ENCODE peak calls at places on chromosomes 2 and 18, in seven cellular contexts. Y is K562, J is SK-N-SH, R is HCT116, G is H1, W is GM12878, L is Panc1. V is an unnamed sample.
A peak's percentile ranks its signal among the peaks of the same experiment; 100 is the strongest.

GRCh38 chr2:150911766-150912280 is 349.8 kb downstream of the RBM43 start:
- DNase-seq in G (no peak), R (no peak), L (peak; percentile 20), J (no peak), W (no peak), Y (no peak), V (peak; percentile 24)

GRCh38 chr2:241852116-241852980 is 6.3 kb downstream of the PDCD1 start:
- DNase-seq in Y (no peak), J (peak; percentile 33), G (no peak), W (no peak), R (no peak), L (no peak), V (no peak)

GRCh38 chr2:226715347-226715990 is 84.2 kb downstream of the IRS1 start:
- DNase-seq in J (no peak), R (no peak), W (no peak), G (no peak), L (no peak), Y (no peak), V (no peak)

GRCh38 chr18:5596585-5596984 is 52.8 kb upstream of the EPB41L3 start:
- DNase-seq in J (no peak), G (no peak), W (no peak), Y (no peak), R (no peak), L (no peak), V (no peak)

GRCh38 chr18:49152885-49153284 is 202.1 kb upstream of the SMAD7 start:
- DNase-seq in G (no peak), L (no peak), W (no peak), R (no peak), Y (no peak), J (no peak), V (no peak)

GRCh38 chr18:33201509-33201926 is 239.0 kb downstream of the CCDC178 start:
- DNase-seq in Y (peak; percentile 9), G (peak; percentile 5), W (no peak), R (no peak), J (peak; percentile 16), L (no peak), V (peak; percentile 22)

GRCh38 chr2:172710584-172711024 is 25.0 kb upstream of the RAPGEF4 start:
- DNase-seq in L (no peak), G (no peak), W (no peak), Y (peak; percentile 37), J (peak; percentile 67), R (no peak), V (peak; percentile 25)

GRCh38 chr18:25599443-25599842 is 247.5 kb upstream of the ZNF521 start:
- DNase-seq in W (no peak), L (no peak), J (no peak), Y (no peak), R (no peak), G (no peak), V (no peak)

GRCh38 chr18:23291456-23292205 is 156.3 kb downstream of the CABLES1 start:
- DNase-seq in J (no peak), R (peak; percentile 46), L (no peak), W (no peak), Y (no peak), G (no peak), V (no peak)

GRCh38 chr2:128160616-128161275 is 69.7 kb downstream of the UGGT1 start:
- DNase-seq in L (no peak), R (no peak), Y (no peak), W (no peak), G (no peak), J (no peak), V (no peak)

GRCh38 chr2:161036926-161037325 is 123.3 kb upstream of the TANK start:
- DNase-seq in G (no peak), W (no peak), R (no peak), Y (no peak), L (no peak), J (no peak), V (no peak)

GRCh38 chr2:177989029-177989885 is 83.3 kb downstream of the PDE11A start:
- DNase-seq in G (no peak), Y (no peak), R (no peak), J (no peak), L (no peak), W (no peak), V (no peak)

GRCh38 chr18:10353791-10354190 is 100.6 kb upstream of the APCDD1 start:
- DNase-seq in Y (no peak), W (no peak), L (no peak), J (no peak), R (no peak), G (no peak), V (no peak)

GRCh38 chr2:219902870-219903269 is 275.4 kb downstream of the SLC4A3 start:
- DNase-seq in R (no peak), W (no peak), Y (no peak), L (no peak), G (no peak), J (no peak), V (no peak)

GRCh38 chr2:140600116-140600515 is 1530.7 kb downstream of the LRP1B start:
- DNase-seq in G (no peak), L (no peak), Y (no peak), J (no peak), W (no peak), R (no peak), V (no peak)

GRCh38 chr2:173159794-173160463 is 84.3 kb downstream of the MAP3K20 start:
- DNase-seq in W (no peak), Y (peak; percentile 5), R (peak; percentile 51), J (no peak), G (peak; percentile 10), L (peak; percentile 94), V (peak; percentile 25)

GRCh38 chr2:101622633-101623521 is 74.6 kb upstream of the MAP4K4 start:
- DNase-seq in R (no peak), G (no peak), J (no peak), W (peak; percentile 64), Y (no peak), L (no peak), V (no peak)

GRCh38 chr2:152486048-152486736 is 151.2 kb downstream of the FMNL2 start:
- DNase-seq in Y (no peak), W (no peak), L (no peak), R (no peak), G (no peak), J (no peak), V (peak; percentile 99)

GRCh38 chr2:61855178-61855523 is 1.3 kb upstream of the FAM161A start:
- DNase-seq in L (no peak), J (no peak), Y (no peak), G (peak; percentile 1), R (no peak), W (no peak), V (peak; percentile 45)

GRCh38 chr2:103285354-103285753 is 523.5 kb downstream of the TMEM182 start:
- DNase-seq in G (no peak), L (no peak), J (no peak), R (no peak), Y (no peak), W (no peak), V (no peak)

GRCh38 chr18:389658-390357 is 110.7 kb downstream of the COLEC12 start:
- DNase-seq in G (no peak), L (no peak), R (no peak), W (peak; percentile 11), Y (no peak), J (no peak), V (no peak)

GRCh38 chr2:104040739-104041138 is 813.2 kb upstream of the POU3F3 start:
- DNase-seq in L (no peak), J (no peak), R (no peak), W (no peak), Y (no peak), G (no peak), V (no peak)

GRCh38 chr2:179927041-179927440 is 65.6 kb upstream of the ZNF385B start:
- DNase-seq in R (no peak), G (no peak), J (no peak), L (no peak), Y (no peak), W (no peak), V (no peak)

GRCh38 chr2:106272202-106272807 is 78.2 kb upstream of the UXS1 start:
- DNase-seq in J (no peak), R (no peak), L (no peak), Y (no peak), G (no peak), W (no peak), V (peak; percentile 62)

GRCh38 chr2:17851731-17852585 is 26.5 kb upstream of the KCNS3 start:
- DNase-seq in J (peak; percentile 76), L (peak; percentile 67), G (no peak), Y (peak; percentile 54), R (peak; percentile 51), W (no peak), V (peak; percentile 45)

GRCh38 chr2:56088411-56088810 is 95.4 kb upstream of the CCDC85A start:
- DNase-seq in W (no peak), G (no peak), J (no peak), R (no peak), L (no peak), Y (no peak), V (no peak)

GRCh38 chr2:19837235-19837766 is 64.5 kb downstream of the TTC32 start:
- DNase-seq in Y (no peak), J (no peak), R (no peak), W (no peak), G (no peak), L (no peak), V (no peak)

GRCh38 chr2:58992062-58992736 is 751.1 kb upstream of the FANCL start:
- DNase-seq in G (no peak), L (no peak), Y (no peak), R (no peak), W (no peak), J (no peak), V (peak; percentile 12)

GRCh38 chr18:39380186-39380714 is 1814.7 kb upstream of the CELF4 start:
- DNase-seq in J (no peak), W (no peak), R (no peak), L (no peak), G (no peak), Y (no peak), V (no peak)

GRCh38 chr18:39380823-39381222 is 1815.2 kb upstream of the CELF4 start:
- DNase-seq in G (no peak), W (no peak), Y (no peak), J (no peak), R (no peak), L (no peak), V (no peak)
- TF ChIP-seq SIN3A in G (no peak), W (no peak), Y (no peak), J (no peak), R (no peak), L (no peak), V (no peak)

DNA sequence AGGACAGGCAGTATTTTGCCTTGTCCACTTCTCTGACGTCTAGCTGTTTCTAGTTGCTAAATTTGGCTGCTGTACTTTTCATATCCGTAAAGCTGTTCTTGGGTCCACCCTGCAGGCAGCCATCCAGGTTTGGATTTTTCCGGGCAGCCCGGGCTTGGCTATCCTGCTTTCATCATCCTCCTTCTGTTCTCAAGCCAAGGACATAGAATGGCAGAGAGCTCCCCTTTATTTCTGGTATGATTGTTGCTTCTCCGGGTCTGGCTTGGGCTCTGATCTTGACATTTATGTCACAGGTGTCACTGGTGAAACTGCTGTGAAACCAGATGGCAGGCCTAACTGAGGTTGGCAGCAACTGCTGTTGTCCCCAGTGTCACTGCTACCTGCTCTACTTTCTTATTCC is 35.5 kb downstream of the SCN2A start:
- DNase-seq in J (no peak), Y (no peak), G (no peak), W (no peak), L (no peak), R (no peak), V (no peak)
- TF ChIP-seq SIN3A in J (no peak), Y (no peak), G (no peak), W (no peak), L (no peak), R (no peak), V (no peak)

GRCh38 chr2:238388794-238389193 is 37.9 kb upstream of the ASB1 start:
- DNase-seq in W (no peak), L (no peak), J (no peak), G (no peak), R (no peak), Y (no peak), V (no peak)
- TF ChIP-seq SIN3A in W (no peak), L (no peak), J (no peak), G (no peak), R (no peak), Y (no peak), V (no peak)

GRCh38 chr2:8980096-8980495 is 23.4 kb downstream of the MBOAT2 start:
- DNase-seq in R (no peak), L (no peak), W (no peak), G (no peak), J (no peak), Y (no peak), V (no peak)
- TF ChIP-seq SIN3A in R (no peak), L (no peak), W (no peak), G (no peak), J (no peak), Y (no peak), V (no peak)

V was measured in HepG2.